ENCODE peak calls at places on chromosomes 12 and 14, in eight cellular contexts. U is breast epithelium, O is IMR-90, K is stomach, X is GM12891, Z is K562, C is prostate gland, N is HCT116. H is an unnamed sample.

GRCh38 chr12:47935196-47935595 is 28.2 kb upstream of the TMEM106C start:
- DNase-seq in X (no peak), O (peak; percentile 82), C (no peak), N (no peak), Z (no peak), K (peak; percentile 28), U (no peak), H (no peak)

GRCh38 chr14:96904201-96904600 is 107.0 kb downstream of the VRK1 start:
- DNase-seq in K (no peak), X (no peak), Z (no peak), N (no peak), U (no peak), C (no peak), O (peak; percentile 41), H (no peak)

GRCh38 chr12:108332791-108333382 is 6.2 kb downstream of the CMKLR1 start:
- DNase-seq in Z (peak; percentile 31), O (no peak), C (no peak), N (no peak), K (no peak), X (no peak), U (peak; percentile 28), H (no peak)

GRCh38 chr12:17110316-17110715 is 504.4 kb upstream of the LMO3 start:
- DNase-seq in C (no peak), N (no peak), O (no peak), U (no peak), X (no peak), K (no peak), Z (no peak), H (no peak)

GRCh38 chr12:18811268-18811667 is 73.3 kb downstream of the CAPZA3 start:
- DNase-seq in K (no peak), C (no peak), U (no peak), Z (no peak), N (no peak), X (no peak), O (no peak), H (no peak)

GRCh38 chr14:38291681-38292459 is 36.0 kb upstream of the CLEC14A start:
- DNase-seq in U (no peak), O (peak; percentile 34), N (no peak), C (no peak), K (no peak), Z (no peak), X (no peak), H (no peak)

GRCh38 chr12:79415754-79416435 is 274.9 kb downstream of the PAWR start:
- DNase-seq in K (peak; percentile 34), C (peak; percentile 52), N (no peak), Z (no peak), X (no peak), O (peak; percentile 77), U (no peak), H (no peak)

GRCh38 chr12:106131671-106132070 is 7.1 kb downstream of the NUAK1 start:
- DNase-seq in O (peak; percentile 71), Z (no peak), X (no peak), K (no peak), N (no peak), U (no peak), C (no peak), H (no peak)

GRCh38 chr12:69108024-69108423 is 131.3 kb upstream of the CPSF6 start:
- DNase-seq in C (no peak), Z (no peak), O (no peak), K (no peak), N (no peak), X (no peak), U (no peak), H (no peak)

DNA sequence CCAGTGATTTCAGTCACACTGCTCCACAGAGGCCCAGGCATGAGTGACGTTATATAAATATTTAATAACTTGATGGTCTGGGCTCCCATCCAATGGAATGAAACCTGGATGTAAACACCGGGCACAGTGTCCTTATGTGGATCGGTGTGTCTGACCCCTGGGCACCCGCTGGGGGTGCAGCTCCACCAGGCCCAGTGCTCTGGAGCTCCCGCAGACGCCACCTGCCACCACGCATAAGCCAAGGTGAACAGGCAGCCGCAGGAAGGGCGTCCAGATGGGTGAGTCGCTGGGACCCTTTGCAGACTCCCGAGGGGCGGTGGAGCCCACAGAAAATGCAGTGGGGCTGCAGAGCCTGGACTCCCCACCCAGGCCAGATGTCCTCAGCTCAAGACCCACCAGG is 121.6 kb downstream of the SCARB1 start:
- DNase-seq in K (peak; percentile 86), Z (no peak), U (no peak), O (no peak), C (peak; percentile 74), X (no peak), N (no peak), H (no peak)
- TF ChIP-seq POLR2A in K (no peak), Z (no peak), U (no peak), O (no peak), C (no peak), X (no peak), N (no peak), H (no peak)

GRCh38 chr12:1795785-1796514 is 24.4 kb upstream of the LRTM2 start:
- DNase-seq in X (peak; percentile 96), C (peak; percentile 83), O (peak; percentile 81), K (peak; percentile 95), U (peak; percentile 86), N (peak; percentile 73), Z (peak; percentile 82), H (peak; percentile 95)

GRCh38 chr12:1796515-1797010 is 23.8 kb upstream of the LRTM2 start:
- DNase-seq in N (no peak), U (no peak), C (no peak), O (no peak), Z (no peak), K (peak; percentile 45), X (no peak), H (no peak)

GRCh38 chr12:1798734-1799067 is 21.7 kb upstream of the LRTM2 start:
- DNase-seq in K (no peak), X (no peak), C (no peak), O (no peak), N (no peak), Z (no peak), U (no peak), H (no peak)

GRCh38 chr12:1797991-1798733 is 22.2 kb upstream of the LRTM2 start:
- DNase-seq in K (no peak), X (no peak), O (no peak), N (no peak), Z (no peak), C (no peak), U (no peak), H (no peak)

DNA sequence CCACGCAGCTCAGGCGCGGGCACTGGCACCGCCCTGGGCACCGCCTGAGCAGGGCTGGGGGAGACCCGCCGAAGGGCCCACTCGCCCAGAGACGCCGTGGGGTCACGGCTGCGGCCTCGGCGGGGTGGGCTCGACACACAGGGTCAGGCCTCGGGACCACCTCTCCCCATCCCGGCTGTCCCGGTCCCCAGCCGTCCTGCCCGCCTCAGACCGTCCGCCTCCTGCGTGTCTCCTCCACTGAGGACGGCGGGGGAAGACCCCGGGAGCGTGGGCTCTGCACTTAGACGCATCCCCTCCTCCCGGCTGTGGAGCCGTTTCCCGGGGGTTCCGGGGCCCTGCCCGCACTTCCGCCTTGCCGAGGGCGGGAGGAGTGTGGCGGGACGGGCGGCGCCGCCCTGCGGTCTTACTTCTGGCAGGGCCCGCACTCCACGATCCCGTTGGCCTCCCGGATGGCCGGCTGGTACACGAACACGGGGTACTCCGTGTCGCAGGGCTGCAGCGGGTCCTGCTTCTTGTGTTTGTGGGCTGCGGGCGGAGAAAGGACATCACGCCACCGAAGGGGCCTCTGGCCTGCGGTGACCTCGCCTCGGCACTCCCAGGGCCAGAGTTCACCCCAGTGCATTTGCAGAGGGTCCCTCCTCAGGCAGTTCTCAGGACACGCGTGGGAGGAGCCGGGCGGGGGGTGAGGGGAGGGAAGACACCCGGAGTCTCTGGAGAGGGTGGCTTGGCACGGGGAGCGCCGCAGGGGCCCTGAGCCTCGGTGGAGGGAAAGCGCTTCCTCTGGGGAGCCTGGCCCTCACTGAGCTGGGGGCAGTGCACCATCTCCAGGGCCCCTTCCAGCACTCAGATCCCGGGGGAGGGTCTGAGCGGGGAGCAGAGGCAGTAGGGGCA is 23.1 kb upstream of the LRTM2 start:
- DNase-seq in X (no peak), C (no peak), N (no peak), K (peak; percentile 63), Z (no peak), O (no peak), U (no peak), H (peak; percentile 58)
- TF ChIP-seq POLR2A in X (no peak), C (peak; percentile 28), N (peak; percentile 65), K (no peak), Z (no peak), O (no peak), U (peak; percentile 29), H (peak; percentile 58)

GRCh38 chr14:77794357-77794756 is 5.6 kb upstream of the ADCK1 start:
- DNase-seq in C (no peak), K (no peak), X (no peak), Z (no peak), N (no peak), U (no peak), O (no peak), H (no peak)

GRCh38 chr14:77804592-77804991 is 4.7 kb downstream of the ADCK1 start:
- DNase-seq in O (no peak), N (no peak), C (no peak), K (no peak), X (no peak), U (no peak), Z (peak; percentile 51), H (no peak)

GRCh38 chr14:77800814-77801213 is 905 bp downstream of the ADCK1 start:
- DNase-seq in Z (no peak), X (no peak), O (no peak), K (no peak), C (no peak), N (no peak), U (no peak), H (no peak)

GRCh38 chr14:77805703-77806102 is 5.8 kb downstream of the ADCK1 start:
- DNase-seq in K (no peak), U (no peak), X (no peak), N (no peak), Z (no peak), O (no peak), C (no peak), H (no peak)

DNA sequence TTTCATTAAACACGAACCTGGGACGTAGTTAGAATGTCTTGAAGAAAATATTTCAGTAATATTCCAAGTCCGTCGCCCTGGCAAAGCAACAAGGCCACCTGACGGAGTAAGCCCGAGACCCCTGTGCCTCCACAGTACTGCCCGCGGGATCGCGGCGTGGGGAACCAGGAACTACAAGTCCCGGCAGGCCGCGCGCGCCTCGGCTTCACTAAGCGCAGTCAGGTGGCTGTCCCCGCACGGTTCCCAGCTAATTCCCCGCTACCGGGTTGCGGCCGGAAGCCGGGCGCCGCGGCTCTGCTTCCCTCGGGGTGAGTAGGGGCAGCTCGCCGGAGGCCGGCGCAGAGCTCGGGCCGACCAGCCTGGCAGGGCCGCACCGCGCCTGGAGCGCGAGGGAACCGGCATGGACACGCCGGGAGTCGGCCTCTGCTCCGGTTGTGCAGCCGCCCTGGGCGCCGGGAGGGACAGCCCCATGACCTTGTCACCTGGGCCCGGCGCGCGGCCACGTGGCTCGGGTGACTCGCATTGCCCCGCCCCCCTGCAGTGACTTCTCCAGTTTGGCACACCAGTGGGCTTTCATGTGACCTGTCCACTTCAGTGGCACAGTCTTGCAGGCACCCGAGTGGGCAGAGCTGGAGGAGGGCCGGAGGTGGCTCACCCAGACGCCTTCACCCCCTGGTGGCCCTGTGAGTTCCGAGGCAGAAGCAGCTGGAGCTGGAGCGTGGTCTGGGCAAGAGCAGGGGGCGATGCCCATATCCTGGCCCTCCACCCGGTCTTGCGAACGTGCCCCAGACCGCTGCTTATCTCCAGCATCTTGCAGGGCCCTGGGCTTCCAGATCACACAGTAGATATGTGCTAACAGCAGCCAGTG is at the start of gene ADCK1:
- DNase-seq in Z (peak; percentile 90), X (peak; percentile 80), C (peak; percentile 87), K (peak; percentile 90), N (peak; percentile 60), O (peak; percentile 68), U (peak; percentile 76), H (peak; percentile 80)
- TF ChIP-seq POLR2A in Z (peak; percentile 80), X (peak; percentile 30), C (peak; percentile 17), K (no peak), N (peak; percentile 66), O (no peak), U (no peak), H (peak; percentile 82)

GRCh38 chr12:120292661-120293531 is at the start of gene RNU4-1:
- DNase-seq in O (peak; percentile 97), U (peak; percentile 76), N (peak; percentile 99), C (peak; percentile 68), Z (peak; percentile 94), K (peak; percentile 78), X (no peak), H (no peak)
- TF ChIP-seq POLR2A in O (peak; percentile 100), U (peak; percentile 58), N (peak; percentile 100), C (no peak), Z (peak; percentile 100), K (no peak), X (peak; percentile 100), H (peak; percentile 100)